ENCODE peak calls at places on chromosomes 6 and 20, in seven cellular contexts. E is transverse colon, Y is fibroblast of lung, J is cardiac muscle cell, I is astrocyte, D is heart left ventricle, C is GM23248. U is an unnamed sample.

GRCh38 chr20:539848-540247 is 3.7 kb downstream of the CSNK2A1 start:
- DNase-seq in E (no peak), Y (peak; percentile 41), J (no peak), I (peak; percentile 64), D (no peak), C (peak; percentile 87), U (no peak)

GRCh38 chr6:26214826-26215199 is 127.6 kb downstream of the HFE start:
- DNase-seq in E (no peak), Y (no peak), J (no peak), I (no peak), D (no peak), C (no peak), U (no peak)

GRCh38 chr20:40191573-40191972 is 497.5 kb downstream of the MAFB start:
- DNase-seq in E (no peak), Y (no peak), J (no peak), I (no peak), D (no peak), C (no peak), U (no peak)

GRCh38 chr6:27630727-27631613 is 158.1 kb upstream of the ZNF184 start:
- DNase-seq in E (peak; percentile 20), Y (peak; percentile 60), J (peak; percentile 78), I (peak; percentile 62), D (no peak), C (peak; percentile 52), U (no peak)

GRCh38 chr6:48184644-48185043 is 73.6 kb upstream of the PTCHD4 start:
- DNase-seq in E (no peak), Y (peak; percentile 15), J (no peak), I (peak; percentile 2), D (no peak), C (no peak), U (no peak)

GRCh38 chr6:138815797-138816528 is 20.1 kb downstream of the ECT2L start:
- DNase-seq in E (no peak), Y (peak; percentile 84), J (peak; percentile 61), I (peak; percentile 56), D (no peak), C (peak; percentile 81), U (peak; percentile 41)

GRCh38 chr6:47188588-47189021 is 121.1 kb downstream of the TNFRSF21 start:
- DNase-seq in E (peak; percentile 70), Y (peak; percentile 57), J (no peak), I (peak; percentile 83), D (no peak), C (peak; percentile 71), U (no peak)

GRCh38 chr20:56442381-56443365 is 25.8 kb upstream of the RTF2 start:
- DNase-seq in E (no peak), Y (no peak), J (no peak), I (no peak), D (no peak), C (no peak), U (no peak)

GRCh38 chr20:62487564-62488086 is 11.8 kb upstream of the GATA5 start:
- DNase-seq in E (no peak), Y (no peak), J (no peak), I (no peak), D (no peak), C (no peak), U (no peak)

GRCh38 chr20:8132632-8133587 is 844 bp downstream of the PLCB1 start:
- DNase-seq in E (peak; percentile 20), Y (peak; percentile 53), J (peak; percentile 50), I (no peak), D (peak; percentile 36), C (peak; percentile 64), U (peak; percentile 3)

GRCh38 chr6:14037402-14038277 is 79.9 kb upstream of the CD83 start:
- DNase-seq in E (no peak), Y (peak; percentile 85), J (no peak), I (peak; percentile 79), D (no peak), C (peak; percentile 90), U (no peak)

GRCh38 chr6:56259682-56260081 is 12.3 kb upstream of the COL21A1 start:
- DNase-seq in E (no peak), Y (peak; percentile 86), J (peak; percentile 54), I (peak; percentile 39), D (no peak), C (peak; percentile 56), U (no peak)

GRCh38 chr6:137811121-137811911 is 55.7 kb upstream of the TNFAIP3 start:
- DNase-seq in E (peak; percentile 82), Y (peak; percentile 77), J (no peak), I (peak; percentile 85), D (peak; percentile 31), C (peak; percentile 95), U (peak; percentile 62)

GRCh38 chr20:4780245-4780644 is 58.5 kb downstream of the PRND start:
- DNase-seq in E (no peak), Y (no peak), J (no peak), I (no peak), D (no peak), C (no peak), U (peak; percentile 27)

GRCh38 chr6:16755544-16755943 is 5.7 kb downstream of the ATXN1 start:
- DNase-seq in E (no peak), Y (no peak), J (no peak), I (no peak), D (no peak), C (no peak), U (no peak)

GRCh38 chr6:128432394-128432793 is 88.0 kb downstream of the PTPRK start:
- DNase-seq in E (no peak), Y (peak; percentile 53), J (no peak), I (peak; percentile 72), D (no peak), C (peak; percentile 72), U (no peak)

GRCh38 chr6:44338228-44339122 is 4.0 kb upstream of the SPATS1 start:
- DNase-seq in E (peak; percentile 70), Y (peak; percentile 63), J (peak; percentile 82), I (peak; percentile 18), D (peak; percentile 45), C (peak; percentile 77), U (peak; percentile 43)

GRCh38 chr6:117482240-117483003 is at the start of gene DCBLD1:
- DNase-seq in E (peak; percentile 86), Y (peak; percentile 75), J (peak; percentile 84), I (peak; percentile 58), D (peak; percentile 81), C (peak; percentile 96), U (peak; percentile 32)

GRCh38 chr6:128763599-128764300 is 119.2 kb upstream of the LAMA2 start:
- DNase-seq in E (no peak), Y (no peak), J (no peak), I (no peak), D (no peak), C (no peak), U (no peak)

GRCh38 chr20:61807426-61808160 is 258.1 kb downstream of the TAF4 start:
- DNase-seq in E (no peak), Y (no peak), J (no peak), I (no peak), D (no peak), C (no peak), U (no peak)

GRCh38 chr6:94323853-94324252 is 904.5 kb upstream of the EPHA7 start:
- DNase-seq in E (no peak), Y (peak; percentile 7), J (peak; percentile 13), I (no peak), D (no peak), C (no peak), U (no peak)

GRCh38 chr20:6530916-6531315 is 236.6 kb upstream of the BMP2 start:
- DNase-seq in E (no peak), Y (no peak), J (no peak), I (no peak), D (no peak), C (no peak), U (no peak)

GRCh38 chr6:2738373-2738979 is 12.2 kb downstream of the MYLK4 start:
- DNase-seq in E (peak; percentile 25), Y (peak; percentile 74), J (peak; percentile 70), I (peak; percentile 35), D (peak; percentile 29), C (peak; percentile 71), U (peak; percentile 51)

GRCh38 chr6:18118330-18118729 is 4.1 kb downstream of the NHLRC1 start:
- DNase-seq in E (no peak), Y (no peak), J (no peak), I (no peak), D (no peak), C (peak; percentile 40), U (no peak)

GRCh38 chr6:96465321-96465903 is 56.2 kb upstream of the UFL1 start:
- DNase-seq in E (no peak), Y (no peak), J (no peak), I (no peak), D (no peak), C (no peak), U (no peak)

GRCh38 chr6:166078294-166078693 is 89.4 kb downstream of the TBXT start:
- DNase-seq in E (no peak), Y (peak; percentile 61), J (no peak), I (peak; percentile 96), D (no peak), C (peak; percentile 92), U (no peak)

GRCh38 chr20:32111763-32112162 is 2.2 kb downstream of the TM9SF4 start:
- DNase-seq in E (no peak), Y (no peak), J (no peak), I (no peak), D (no peak), C (peak; percentile 12), U (no peak)

GRCh38 chr6:72649032-72649984 is 27.4 kb downstream of the KCNQ5 start:
- DNase-seq in E (no peak), Y (peak; percentile 75), J (no peak), I (peak; percentile 83), D (no peak), C (peak; percentile 93), U (no peak)

DNA sequence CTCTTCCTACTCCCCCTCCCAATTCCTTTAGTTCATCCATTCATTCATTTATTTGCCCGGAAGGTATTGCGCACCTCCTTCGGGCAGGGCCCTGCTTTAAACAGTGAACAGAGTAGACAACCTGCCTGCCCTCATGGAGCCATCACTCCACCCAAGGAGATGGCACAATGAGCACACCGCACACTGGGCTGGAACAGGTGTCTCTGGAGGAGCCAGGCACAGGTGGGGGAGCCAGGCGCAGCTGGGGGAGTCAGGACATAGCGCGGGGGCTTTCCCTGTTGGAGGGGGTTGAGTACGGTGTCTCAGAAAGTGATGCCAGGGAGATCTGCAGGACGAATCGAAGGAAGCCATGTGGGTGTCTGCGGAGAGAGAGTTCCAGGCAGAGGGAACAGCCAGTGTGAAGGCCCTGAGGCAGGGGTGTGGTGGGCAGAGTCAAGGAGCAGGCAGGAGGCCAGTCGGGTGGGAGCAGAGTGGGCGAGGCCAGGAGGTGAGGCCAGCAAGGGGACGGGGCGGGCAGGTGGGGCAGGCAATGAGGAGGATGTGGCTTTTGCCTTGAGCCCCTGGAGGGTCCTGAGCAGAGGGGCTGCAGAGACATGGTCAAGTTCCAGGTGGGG is 46.4 kb downstream of the SNAI1 start:
- DNase-seq in E (no peak), Y (no peak), J (no peak), I (no peak), D (no peak), C (no peak), U (no peak)
- H3K4me1 ChIP-seq in E (peaks cover 23% of the 10 kb centered on the region), Y (peaks cover 26% of the 10 kb centered on the region), J (no peaks in the 10 kb centered on the region), I (peaks cover 43% of the 10 kb centered on the region), D (peaks cover 36% of the 10 kb centered on the region), C (peaks cover 35% of the 10 kb centered on the region), U (no peaks in the 10 kb centered on the region)

GRCh38 chr20:38950254-38950653 is 11.9 kb upstream of the DHX35 start:
- DNase-seq in E (no peak), Y (no peak), J (no peak), I (no peak), D (no peak), C (no peak), U (no peak)
- H3K36me3 ChIP-seq in E (no peaks in the 10 kb centered on the region), Y (peaks cover 13% of the 10 kb centered on the region), J (peaks cover 6% of the 10 kb centered on the region), I (peaks cover 5% of the 10 kb centered on the region), D (no peaks in the 10 kb centered on the region), C (no peaks in the 10 kb centered on the region), U (no peaks in the 10 kb centered on the region)

GRCh38 chr6:107737397-107737793 is 86.7 kb downstream of the SCML4 start:
- DNase-seq in E (no peak), Y (no peak), J (no peak), I (no peak), D (no peak), C (no peak), U (no peak)
- H3K27me3 ChIP-seq in E (no peaks in the 10 kb centered on the region), Y (peaks cover 38% of the 10 kb centered on the region), J (no peaks in the 10 kb centered on the region), I (peaks cover 34% of the 10 kb centered on the region), D (peaks cover 11% of the 10 kb centered on the region), C (peaks cover 40% of the 10 kb centered on the region), U (no peaks in the 10 kb centered on the region)

GRCh38 chr6:132817554-132818403 is 3.4 kb downstream of the RPS12 start:
- DNase-seq in E (no peak), Y (no peak), J (no peak), I (no peak), D (no peak), C (no peak), U (no peak)
- H3K4me1 ChIP-seq in E (peaks cover 31% of the 10 kb centered on the region), Y (peaks cover 2% of the 10 kb centered on the region), J (peaks cover 11% of the 10 kb centered on the region), I (peaks cover 19% of the 10 kb centered on the region), D (peaks cover 26% of the 10 kb centered on the region), C (peaks cover 25% of the 10 kb centered on the region), U (peaks cover 18% of the 10 kb centered on the region)